ENCODE peak calls at places on chromosomes 12 and 14, in seven cellular contexts. F is aorta; K is stimulated activated CD8-positive, alpha-beta memory T cell treated with anti-CD3 and anti-CD28 coated beads, Interleukin-4, amount 100 ng/mL, for 1 hour; J is COR-L47; X is progenitor cell of endocrine pancreas; N is SIG-M5; Y is cardiac fibroblast. Z is an unnamed sample.

GRCh38 chr14:57816568-57817284 is 49.2 kb downstream of the SLC35F4 start:
- DNase-seq in F (no peak), X (no peak), J (no peak), Y (no peak), K (no peak), N (no peak), Z (no peak)

GRCh38 chr14:78512021-78512420 is 341.8 kb downstream of the NRXN3 start:
- DNase-seq in F (no peak), N (no peak), Y (no peak), K (no peak), J (no peak), X (no peak), Z (no peak)

GRCh38 chr12:38648813-38649212 is 256.6 kb downstream of the CPNE8 start:
- DNase-seq in F (no peak), X (no peak), Y (no peak), N (no peak), K (no peak), J (no peak), Z (no peak)

GRCh38 chr12:90337018-90337417 is 618.0 kb downstream of the CCER1 start:
- DNase-seq in F (no peak), K (no peak), X (no peak), Y (no peak), N (no peak), J (no peak), Z (no peak)

GRCh38 chr12:113271853-113272561 is 50.7 kb downstream of the TPCN1 start:
- DNase-seq in N (no peak), J (no peak), F (peak; percentile 94), X (no peak), Y (peak; percentile 91), K (no peak), Z (peak; percentile 91)

GRCh38 chr12:113392988-113393579 is 10.6 kb downstream of the SDS start:
- DNase-seq in Y (peak; percentile 31), F (no peak), X (no peak), K (no peak), J (no peak), N (no peak), Z (peak; percentile 55)

GRCh38 chr12:52924764-52925716 is 20.2 kb upstream of the KRT8 start:
- DNase-seq in X (no peak), J (no peak), N (no peak), F (no peak), Y (peak; percentile 89), K (no peak), Z (no peak)

GRCh38 chr14:99690636-99691035 is 6.5 kb downstream of the CYP46A1 start:
- DNase-seq in N (no peak), K (no peak), F (peak; percentile 11), X (no peak), Y (no peak), J (no peak), Z (no peak)

GRCh38 chr14:24887623-24888304 is 162.2 kb downstream of the STXBP6 start:
- DNase-seq in Y (no peak), K (no peak), X (no peak), N (no peak), F (no peak), J (no peak), Z (no peak)

GRCh38 chr14:42112108-42112507 is 505.4 kb downstream of the LRFN5 start:
- DNase-seq in X (no peak), Y (peak; percentile 2), J (no peak), K (no peak), F (no peak), N (no peak), Z (no peak)

GRCh38 chr12:19431407-19432308 is 7.6 kb upstream of the AEBP2 start:
- DNase-seq in F (peak; percentile 58), K (no peak), Y (peak; percentile 54), N (no peak), J (no peak), X (no peak), Z (no peak)

GRCh38 chr14:106228541-106229158 is 702.3 kb downstream of the TMEM121 start:
- DNase-seq in J (no peak), K (no peak), F (no peak), N (no peak), Y (no peak), X (no peak), Z (no peak)

GRCh38 chr14:31479026-31479425 is 8.8 kb downstream of the GPR33 start:
- DNase-seq in J (no peak), K (no peak), Y (no peak), N (no peak), F (no peak), X (no peak), Z (no peak)

GRCh38 chr12:27709932-27710591 is 570 bp upstream of the MRPS35 start:
- DNase-seq in K (no peak), J (no peak), X (no peak), N (no peak), F (peak; percentile 50), Y (peak; percentile 58), Z (no peak)

GRCh38 chr14:34620115-34620514 is 9.8 kb downstream of the SNX6 start:
- DNase-seq in J (no peak), K (no peak), F (no peak), N (no peak), X (no peak), Y (no peak), Z (no peak)

GRCh38 chr14:68476212-68476964 is 316.5 kb downstream of the ZFP36L1 start:
- DNase-seq in Y (peak; percentile 93), J (no peak), N (peak; percentile 29), F (peak; percentile 77), K (no peak), X (no peak), Z (peak; percentile 72)

GRCh38 chr12:30622509-30622908 is 73.2 kb downstream of the IPO8 start:
- DNase-seq in F (no peak), Y (peak; percentile 67), K (no peak), N (peak; percentile 18), X (no peak), J (no peak), Z (no peak)

GRCh38 chr14:94921870-94922585 is 152.1 kb upstream of the GSC start:
- DNase-seq in X (no peak), F (no peak), J (no peak), N (no peak), Y (peak; percentile 9), K (no peak), Z (no peak)

GRCh38 chr12:19894049-19894448 is 454.8 kb downstream of the AEBP2 start:
- DNase-seq in F (no peak), K (no peak), X (no peak), Y (peak; percentile 77), J (no peak), N (peak; percentile 35), Z (no peak)

GRCh38 chr14:52299692-52300278 is 14.3 kb upstream of the PTGER2 start:
- DNase-seq in X (no peak), K (no peak), J (peak; percentile 19), N (no peak), Y (peak; percentile 72), F (no peak), Z (no peak)

GRCh38 chr12:11705010-11705409 is 55.5 kb downstream of the ETV6 start:
- DNase-seq in F (no peak), X (no peak), N (no peak), K (no peak), Y (peak; percentile 92), J (no peak), Z (no peak)

GRCh38 chr12:121955258-121956040 is 37.1 kb downstream of the CFAP251 start:
- DNase-seq in X (no peak), K (no peak), Y (peak; percentile 56), N (no peak), J (peak; percentile 17), F (no peak), Z (no peak)

Z was measured in Right ventricle myocardium superior.